ENCODE peak calls at places on chromosomes 2 and 18, in nine cellular contexts. T is astrocyte of the spinal cord, V is AML-193, E is cardiac muscle cell, R is osteocyte, W is GM18507, K is naive B cell, G is ELF-1, F is MV-4-11. H is an unnamed sample.

GRCh38 chr2:18901255-18901654 is 311.9 kb upstream of the NT5C1B start:
- DNase-seq in W (no peak), K (no peak), R (no peak), V (no peak), E (no peak), F (no peak), T (no peak), G (no peak), H (no peak)

GRCh38 chr18:75247041-75247551 is 36.5 kb downstream of the TSHZ1 start:
- DNase-seq in F (peak), G (no peak), K (no peak), R (no peak), T (no peak), V (peak), W (no peak), E (no peak), H (no peak)

GRCh38 chr2:203683932-203684556 is 22.4 kb upstream of the CD28 start:
- DNase-seq in F (no peak), W (no peak), T (peak), V (no peak), G (no peak), E (no peak), K (no peak), R (no peak), H (no peak)

GRCh38 chr2:113754989-113755689 is 1.3 kb downstream of the SLC35F5 start:
- DNase-seq in V (no peak), G (no peak), W (no peak), T (peak), R (no peak), F (no peak), E (peak), K (no peak), H (no peak)

GRCh38 chr18:41938445-41938844 is 16.6 kb upstream of the PIK3C3 start:
- DNase-seq in R (no peak), V (no peak), E (no peak), G (no peak), F (peak), W (no peak), K (no peak), T (peak), H (no peak)

GRCh38 chr18:79630266-79631095 is 49.1 kb upstream of the CTDP1 start:
- DNase-seq in R (peak), F (peak), G (no peak), V (no peak), K (no peak), W (no peak), T (no peak), E (no peak), H (no peak)

GRCh38 chr2:45954233-45954850 is 302.9 kb downstream of the PRKCE start:
- DNase-seq in K (no peak), F (no peak), G (no peak), V (no peak), W (no peak), E (no peak), T (no peak), R (no peak), H (no peak)

GRCh38 chr18:77765468-77765867 is 515.8 kb downstream of the GALR1 start:
- DNase-seq in F (no peak), G (peak), V (no peak), T (peak), W (no peak), R (no peak), K (no peak), E (peak), H (no peak)

GRCh38 chr2:81545626-81546025 is 1241.1 kb upstream of the LRRTM1 start:
- DNase-seq in R (no peak), T (no peak), V (no peak), W (no peak), E (no peak), F (no peak), K (no peak), G (no peak), H (no peak)

GRCh38 chr2:197113221-197113831 is 186.8 kb upstream of the PGAP1 start:
- DNase-seq in R (no peak), K (peak), W (no peak), T (peak), F (peak), G (no peak), V (peak), E (peak), H (no peak)

GRCh38 chr2:42140501-42140900 is 28.7 kb upstream of the EML4 start:
- DNase-seq in W (no peak), F (no peak), T (no peak), K (no peak), G (no peak), R (peak), E (no peak), V (no peak), H (no peak)

GRCh38 chr2:226183033-226183432 is 616.6 kb downstream of the IRS1 start:
- DNase-seq in K (no peak), G (no peak), E (no peak), F (no peak), R (no peak), W (no peak), V (no peak), T (no peak), H (no peak)

GRCh38 chr2:65639156-65639876 is 206.9 kb upstream of the SPRED2 start:
- DNase-seq in T (peak), G (no peak), F (no peak), W (no peak), R (no peak), E (no peak), K (no peak), V (no peak), H (no peak)